ENCODE peak calls at places on chromosomes 4 and X, in seven cellular contexts. N is NCI-H345, A is hypothalamus, T is cardiac fibroblast, U is sciatic nerve, D is mucosa of gallbladder, K is Caki2. Q is an unnamed sample.

GRCh38 chr4:14844059-14844458 is 158.2 kb upstream of the CPEB2 start:
- DNase-seq in N (no peak), A (no peak), T (no peak), U (no peak), D (no peak), K (no peak), Q (no peak)

GRCh38 chr4:173040200-173040599 is 128.4 kb upstream of the GALNT7 start:
- DNase-seq in N (no peak), A (no peak), T (peak), U (no peak), D (peak), K (peak), Q (no peak)

GRCh38 chr4:185144601-185145240 is 1.7 kb downstream of the SLC25A4 start:
- DNase-seq in N (no peak), A (no peak), T (no peak), U (no peak), D (no peak), K (no peak), Q (no peak)

GRCh38 chr4:48138936-48139335 is 4.9 kb upstream of the TXK start:
- DNase-seq in N (no peak), A (no peak), T (no peak), U (no peak), D (no peak), K (no peak), Q (no peak)

GRCh38 chr4:48841045-48841827 is 10.3 kb downstream of the OCIAD1 start:
- DNase-seq in N (no peak), A (no peak), T (no peak), U (no peak), D (no peak), K (no peak), Q (no peak)

GRCh38 chr4:79584902-79585301 is 176.9 kb upstream of the GK2 start:
- DNase-seq in N (no peak), A (no peak), T (no peak), U (no peak), D (no peak), K (no peak), Q (no peak)

GRCh38 chr4:130071746-130072145 is 975.8 kb downstream of the C4orf33 start:
- DNase-seq in N (no peak), A (no peak), T (no peak), U (no peak), D (no peak), K (no peak), Q (no peak)

GRCh38 chrX:136616987-136617685 is 30.8 kb upstream of the CD40LG start:
- DNase-seq in N (no peak), A (no peak), T (no peak), U (no peak), D (no peak), K (no peak), Q (no peak)

GRCh38 chr4:48346594-48346993 is 5.3 kb downstream of the SLAIN2 start:
- DNase-seq in N (no peak), A (no peak), T (no peak), U (no peak), D (no peak), K (no peak), Q (no peak)

GRCh38 chr4:7663075-7663541 is 228.4 kb upstream of the PSAPL1 start:
- DNase-seq in N (no peak), A (no peak), T (no peak), U (no peak), D (no peak), K (no peak), Q (no peak)

GRCh38 chr4:126106658-126107057 is 791.9 kb downstream of the FAT4 start:
- DNase-seq in N (no peak), A (no peak), T (no peak), U (no peak), D (no peak), K (no peak), Q (no peak)

GRCh38 chrX:41335590-41336331 is 1.8 kb downstream of the DDX3X start:
- DNase-seq in N (no peak), A (no peak), T (no peak), U (no peak), D (no peak), K (no peak), Q (peak)

GRCh38 chr4:55784747-55785146 is 34.8 kb upstream of the EXOC1L start:
- DNase-seq in N (no peak), A (no peak), T (no peak), U (no peak), D (no peak), K (no peak), Q (no peak)

GRCh38 chrX:2492536-2493218 is 8.1 kb downstream of the DHRSX start:
- DNase-seq in N (no peak), A (no peak), T (no peak), U (no peak), D (no peak), K (no peak), Q (no peak)

GRCh38 chrX:68534696-68535095 is 35.8 kb downstream of the YIPF6 start:
- DNase-seq in N (no peak), A (no peak), T (no peak), U (no peak), D (no peak), K (no peak), Q (no peak)

GRCh38 chrX:149908727-149909126 is 20.6 kb upstream of the HSFX4 start:
- DNase-seq in N (no peak), A (no peak), T (no peak), U (no peak), D (no peak), K (no peak), Q (no peak)

GRCh38 chr4:159481936-159482335 is 379.1 kb downstream of the RAPGEF2 start:
- DNase-seq in N (no peak), A (no peak), T (no peak), U (no peak), D (no peak), K (no peak), Q (no peak)

GRCh38 chrX:1450381-1451161 is 2.1 kb downstream of the ASMTL start:
- DNase-seq in N (no peak), A (no peak), T (no peak), U (peak), D (no peak), K (no peak), Q (no peak)

GRCh38 chr4:126604273-126604867 is 1028.4 kb upstream of the INTU start:
- DNase-seq in N (peak), A (no peak), T (peak), U (no peak), D (no peak), K (peak), Q (peak)